ENCODE peak calls at places on chromosomes 7 and 10, in eight cellular contexts. I is tibial artery, W is spleen, G is esophagus squamous epithelium, L is pancreas, F is Caco-2, J is thoracic aorta, E is GM23338. U is an unnamed sample.

GRCh38 chr7:108079291-108080057 is 50.7 kb downstream of the LAMB4 start:
- DNase-seq in I (no peak), W (no peak), G (no peak), L (no peak), F (no peak), J (no peak), E (no peak), U (no peak)

GRCh38 chr10:97204826-97205679 is 19.3 kb upstream of the SLIT1 start:
- DNase-seq in I (no peak), W (no peak), G (no peak), L (no peak), F (no peak), J (no peak), E (no peak), U (no peak)

GRCh38 chr7:106425017-106425719 is 140.4 kb upstream of the NAMPT start:
- DNase-seq in I (peak; percentile 95), W (no peak), G (peak; percentile 17), L (no peak), F (peak; percentile 30), J (peak; percentile 44), E (no peak), U (peak; percentile 81)

GRCh38 chr7:44283381-44284211 is 41.8 kb downstream of the CAMK2B start:
- DNase-seq in I (peak; percentile 60), W (peak; percentile 60), G (no peak), L (peak; percentile 49), F (no peak), J (no peak), E (no peak), U (no peak)

GRCh38 chr10:110392860-110393732 is 88.4 kb upstream of the SMNDC1 start:
- DNase-seq in I (no peak), W (peak; percentile 47), G (no peak), L (no peak), F (no peak), J (no peak), E (peak; percentile 11), U (no peak)

GRCh38 chr10:46552526-46553237 is 3.8 kb downstream of the GPRIN2 start:
- DNase-seq in I (no peak), W (peak; percentile 74), G (no peak), L (peak; percentile 56), F (peak; percentile 45), J (no peak), E (no peak), U (peak; percentile 100)

GRCh38 chr10:4151466-4151865 is 366.5 kb upstream of the KLF6 start:
- DNase-seq in I (no peak), W (no peak), G (no peak), L (no peak), F (peak; percentile 12), J (no peak), E (peak; percentile 72), U (no peak)

GRCh38 chr7:96901822-96902412 is 103.4 kb upstream of the DLX6 start:
- DNase-seq in I (no peak), W (no peak), G (no peak), L (no peak), F (no peak), J (no peak), E (no peak), U (no peak)

GRCh38 chr10:78137147-78137546 is 103.5 kb downstream of the RPS24 start:
- DNase-seq in I (no peak), W (no peak), G (no peak), L (no peak), F (no peak), J (no peak), E (no peak), U (no peak)

GRCh38 chr7:13139436-13139835 is 452.0 kb downstream of the ARL4A start:
- DNase-seq in I (no peak), W (no peak), G (no peak), L (no peak), F (no peak), J (no peak), E (no peak), U (no peak)

GRCh38 chr7:137942459-137943115 is 59.3 kb downstream of the CREB3L2 start:
- DNase-seq in I (no peak), W (no peak), G (no peak), L (no peak), F (no peak), J (no peak), E (no peak), U (no peak)

GRCh38 chr7:141739250-141739649 is 1.1 kb downstream of the SSBP1 start:
- DNase-seq in I (no peak), W (no peak), G (no peak), L (no peak), F (no peak), J (no peak), E (no peak), U (no peak)

GRCh38 chr10:24642921-24643678 is 80.6 kb downstream of the ARHGAP21 start:
- DNase-seq in I (no peak), W (no peak), G (no peak), L (no peak), F (peak; percentile 76), J (no peak), E (peak; percentile 63), U (peak; percentile 77)

GRCh38 chr7:2116086-2116810 is 116.5 kb downstream of the MAD1L1 start:
- DNase-seq in I (no peak), W (no peak), G (no peak), L (no peak), F (no peak), J (no peak), E (no peak), U (no peak)

GRCh38 chr7:40498933-40499332 is 364.1 kb downstream of the SUGCT start:
- DNase-seq in I (no peak), W (no peak), G (no peak), L (no peak), F (no peak), J (no peak), E (no peak), U (no peak)

GRCh38 chr10:132786279-132786528 is 257 bp upstream of the NKX6-2 start:
- DNase-seq in I (no peak), W (no peak), G (no peak), L (no peak), F (no peak), J (no peak), E (no peak), U (no peak)

GRCh38 chr10:132786529-132787252 is 744 bp upstream of the NKX6-2 start:
- DNase-seq in I (no peak), W (no peak), G (no peak), L (peak; percentile 73), F (no peak), J (no peak), E (no peak), U (no peak)

GRCh38 chr10:132788180-132788830 is 2.4 kb upstream of the NKX6-2 start:
- DNase-seq in I (no peak), W (no peak), G (no peak), L (no peak), F (peak; percentile 26), J (no peak), E (peak; percentile 65), U (no peak)

GRCh38 chr10:132788831-132789219 is 2.9 kb upstream of the NKX6-2 start:
- DNase-seq in I (no peak), W (no peak), G (no peak), L (no peak), F (no peak), J (no peak), E (peak; percentile 61), U (no peak)

DNA sequence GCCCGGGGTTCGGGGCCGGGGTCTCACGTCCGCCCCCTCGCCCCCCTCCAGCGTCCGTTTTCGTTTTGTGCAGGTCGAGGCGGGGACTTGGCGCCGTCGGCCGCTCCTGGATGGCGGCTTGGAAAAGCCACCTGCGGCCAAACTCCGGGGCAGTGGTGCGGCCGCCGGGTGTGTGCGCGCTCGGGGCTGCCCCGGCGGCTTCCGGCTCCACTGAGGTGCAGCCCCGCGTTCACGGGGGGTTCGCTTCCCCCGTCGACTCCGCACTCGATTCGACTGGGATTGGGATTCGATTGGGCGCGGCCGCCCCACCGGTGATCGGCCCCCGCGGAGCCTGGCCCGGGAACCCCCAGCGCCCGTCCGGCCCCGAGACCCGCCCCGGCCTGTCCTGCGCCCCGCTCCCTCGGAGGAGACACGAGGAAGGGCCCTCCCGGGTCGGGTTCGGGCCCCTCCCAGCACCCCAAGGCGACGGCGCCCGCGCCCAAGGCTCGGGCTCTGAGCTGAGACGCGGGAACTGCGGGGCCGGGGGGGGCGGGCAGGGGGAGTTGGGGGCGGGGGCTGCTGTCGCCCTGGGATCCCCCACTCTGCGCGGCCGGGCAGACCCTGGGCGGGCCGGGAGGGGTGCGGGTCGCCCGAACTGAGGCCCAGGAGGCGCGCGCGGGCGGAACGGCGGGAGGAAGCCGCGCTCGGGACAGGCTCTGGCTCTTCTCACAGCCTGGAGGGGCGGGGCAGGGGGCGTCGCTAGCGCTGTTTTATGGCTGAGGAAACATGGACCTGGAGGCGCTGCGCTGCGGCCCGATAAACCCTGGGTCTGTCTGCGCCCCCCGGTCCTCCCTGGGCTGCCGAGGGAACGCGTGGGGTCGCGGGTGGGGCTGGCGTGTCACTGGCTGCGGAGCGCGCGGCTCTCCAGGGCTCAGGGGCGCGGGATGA is 1.6 kb upstream of the NKX6-2 start:
- DNase-seq in I (no peak), W (no peak), G (no peak), L (no peak), F (peak; percentile 55), J (no peak), E (peak; percentile 83), U (no peak)
- H3K4me3 ChIP-seq in I (no peak overlapping the region), W (peak overlapping the region; percentile 20), G (peak overlapping the region; percentile 22), L (no peak overlapping the region), F (peak overlapping the region; percentile 24), J (peak overlapping the region; percentile 33), E (peak overlapping the region; percentile 58), U (no peak overlapping the region)

DNA sequence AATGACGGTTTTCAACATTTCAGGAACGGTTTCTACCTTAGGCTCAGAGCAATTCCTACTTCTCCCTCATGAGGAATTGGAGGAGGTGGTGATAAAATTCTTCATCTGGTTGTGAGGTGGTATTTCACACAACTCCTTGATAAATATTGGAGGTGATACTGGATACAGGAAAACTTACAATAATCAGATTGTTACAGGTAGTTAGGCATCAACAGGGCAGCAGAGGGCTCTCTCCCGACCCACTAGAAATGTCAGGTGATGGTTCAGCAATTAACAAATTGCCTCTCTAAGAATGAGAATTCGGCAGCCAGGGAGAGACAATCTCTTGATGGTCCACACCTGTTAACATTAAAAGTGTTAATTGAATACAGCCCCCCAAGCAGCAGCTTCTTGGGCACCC is 22.6 kb downstream of the ZNF786 start:
- DNase-seq in I (no peak), W (no peak), G (no peak), L (no peak), F (peak; percentile 13), J (no peak), E (peak; percentile 50), U (no peak)
- TF ChIP-seq CTCF in I (no peak), W (no peak), G (no peak), L (no peak), F (no peak), J (no peak), E (peak; percentile 44), U (no peak)

DNA sequence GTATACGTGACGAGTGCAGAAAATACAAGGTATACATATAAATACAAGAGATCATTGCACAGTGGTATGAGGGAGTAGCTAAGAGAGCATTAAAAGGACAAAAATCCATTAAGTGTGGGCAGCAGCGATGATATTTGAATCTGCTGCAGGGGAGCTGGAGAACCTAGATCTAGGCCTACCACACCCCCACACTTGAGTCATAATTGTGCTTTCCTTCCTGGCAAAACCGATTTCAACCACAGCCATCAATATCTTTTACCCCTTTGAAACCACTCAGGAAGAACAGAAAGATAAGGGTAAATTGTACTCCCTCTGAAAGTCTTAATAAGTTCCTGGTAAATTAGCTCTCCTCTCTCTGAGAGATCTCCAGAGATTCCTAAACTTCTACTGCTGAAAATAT is 345.0 kb downstream of the SORCS1 start:
- DNase-seq in I (no peak), W (no peak), G (no peak), L (no peak), F (no peak), J (no peak), E (no peak), U (no peak)
- H3K4me3 ChIP-seq in I (no peak overlapping the region), W (no peak overlapping the region), G (no peak overlapping the region), L (no peak overlapping the region), F (no peak overlapping the region), J (no peak overlapping the region), E (no peak overlapping the region), U (no peak overlapping the region)

GRCh38 chr7:128352138-128352537 is 8.4 kb upstream of the RBM28 start:
- DNase-seq in I (no peak), W (peak; percentile 85), G (no peak), L (peak; percentile 84), F (no peak), J (no peak), E (peak; percentile 95), U (no peak)
- TF ChIP-seq CTCF in I (peak; percentile 50), W (peak; percentile 54), G (peak; percentile 46), L (peak; percentile 48), F (no peak), J (peak; percentile 63), E (peak; percentile 87), U (peak; percentile 10)

U was measured in LNCaP clone FGC.